ENCODE peak calls at places on chromosomes 13 and 19, in eight cellular contexts. L is A549, D is uterus, X is ovary, U is tibial nerve, P is breast epithelium, I is IMR-90, S is heart left ventricle. V is an unnamed sample.

GRCh38 chr13:107020393-107020792 is 452.5 kb upstream of the ARGLU1 start:
- DNase-seq in P (no peak), L (no peak), D (no peak), U (no peak), X (no peak), S (no peak), I (no peak), V (no peak)

GRCh38 chr19:51364200-51365106 is 1.7 kb downstream of the ETFB start:
- DNase-seq in X (no peak), S (no peak), D (no peak), U (no peak), P (no peak), I (no peak), L (peak), V (no peak)

GRCh38 chr19:58356236-58356970 is 3.1 kb upstream of the A1BG start:
- DNase-seq in U (no peak), I (peak), S (no peak), L (no peak), P (no peak), D (no peak), X (peak), V (no peak)

GRCh38 chr13:18212873-18213272 is 968.8 kb downstream of the TUBA3C start:
- DNase-seq in L (no peak), P (no peak), I (peak), U (peak), X (no peak), S (no peak), D (no peak), V (no peak)

GRCh38 chr19:58181902-58182576 is 822 bp upstream of the ZNF274 start:
- DNase-seq in P (peak), U (peak), X (peak), I (no peak), L (peak), D (no peak), S (no peak), V (peak)

GRCh38 chr13:64684108-64684507 is 2546.0 kb downstream of the PCDH9 start:
- DNase-seq in I (no peak), U (no peak), S (no peak), P (no peak), D (no peak), X (no peak), L (no peak), V (no peak)

GRCh38 chr19:46746281-46746965 is at the start of gene STRN4:
- DNase-seq in S (no peak), X (peak), P (no peak), D (no peak), L (peak), U (no peak), I (no peak), V (peak)

GRCh38 chr13:32476892-32477291 is 49.0 kb upstream of the N4BP2L1 start:
- DNase-seq in S (no peak), D (no peak), I (no peak), P (no peak), U (no peak), L (no peak), X (no peak), V (no peak)

GRCh38 chr19:35168261-35168660 is 13.7 kb downstream of the FXYD5 start:
- DNase-seq in X (no peak), S (no peak), L (no peak), D (no peak), U (no peak), P (no peak), I (no peak), V (no peak)

DNA sequence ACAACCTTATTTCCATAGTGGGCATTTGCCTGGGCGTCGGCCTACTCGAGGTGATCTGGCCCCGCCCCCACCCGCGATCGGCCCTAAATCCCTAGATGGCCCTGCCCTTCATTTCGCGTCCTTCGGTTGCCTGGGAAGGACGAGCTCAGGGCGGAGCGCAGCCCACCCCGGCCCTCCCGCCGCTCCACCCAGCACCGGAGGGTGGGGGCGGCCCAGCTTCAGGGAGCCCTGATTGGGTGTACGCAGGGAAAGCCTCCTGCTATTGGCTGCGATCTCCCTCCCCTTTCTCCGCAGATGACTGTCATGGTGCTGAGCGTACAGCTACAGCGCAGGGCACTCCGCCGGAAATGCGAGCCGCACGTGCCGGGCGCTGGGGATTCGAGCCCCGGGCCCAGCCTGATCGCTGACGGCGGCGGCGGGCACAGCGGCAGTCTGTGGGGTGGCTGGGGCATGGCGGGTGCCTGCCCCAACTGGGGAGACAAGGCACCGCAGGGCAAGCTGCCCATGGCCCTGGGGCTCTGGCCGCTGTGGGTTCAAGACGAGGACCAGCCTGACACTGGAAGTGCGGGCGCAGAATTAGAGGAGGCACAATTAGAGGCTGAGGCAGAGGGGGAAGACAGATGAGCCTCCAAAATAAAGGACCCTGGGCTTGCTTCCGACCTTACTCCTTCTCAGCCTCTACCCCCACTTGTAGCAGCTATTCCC is 4.3 kb downstream of the CD37 start:
- DNase-seq in D (peak), S (peak), I (peak), X (peak), L (no peak), U (peak), P (peak), V (no peak)
- TF ChIP-seq POLR2A in D (peak), S (peak), I (no peak), X (peak), L (no peak), U (peak), P (peak), V (no peak)

GRCh38 chr19:43638214-43638990 is 1.2 kb downstream of the CADM4 start:
- DNase-seq in P (no peak), I (no peak), D (no peak), U (no peak), S (no peak), X (no peak), L (no peak), V (no peak)

GRCh38 chr19:43639507-43640423 is at the start of gene CADM4:
- DNase-seq in S (no peak), U (no peak), D (peak), L (no peak), X (peak), I (no peak), P (peak), V (no peak)

GRCh38 chr19:43638991-43639494 is 607 bp downstream of the CADM4 start:
- DNase-seq in P (no peak), S (no peak), L (no peak), D (no peak), X (no peak), U (no peak), I (no peak), V (no peak)

GRCh38 chr19:43641333-43641732 is 1.7 kb upstream of the CADM4 start:
- DNase-seq in X (no peak), S (no peak), I (no peak), D (no peak), L (no peak), P (no peak), U (no peak), V (no peak)

DNA sequence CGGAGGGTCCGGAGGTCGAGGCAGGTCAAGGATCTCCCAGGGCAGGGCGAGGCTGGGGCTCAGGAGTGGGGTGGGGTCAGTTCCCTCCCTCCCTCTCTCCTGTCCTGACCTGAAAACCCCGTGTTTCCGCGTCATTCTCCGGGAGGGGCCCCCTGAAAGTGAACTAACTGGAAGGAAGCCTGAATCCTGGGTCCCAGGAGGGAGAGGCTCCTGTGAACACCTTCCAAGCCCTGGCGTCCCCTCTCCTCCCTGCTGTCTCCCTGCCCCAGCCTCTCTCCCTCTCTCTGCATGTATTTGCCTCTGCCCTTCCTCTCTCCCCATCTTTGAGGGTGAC is 741 bp upstream of the CADM4 start:
- DNase-seq in P (no peak), D (no peak), I (no peak), U (no peak), X (no peak), L (no peak), S (no peak), V (no peak)
- TF ChIP-seq POLR2A in P (no peak), D (no peak), I (no peak), U (no peak), X (no peak), L (no peak), S (no peak), V (no peak)

DNA sequence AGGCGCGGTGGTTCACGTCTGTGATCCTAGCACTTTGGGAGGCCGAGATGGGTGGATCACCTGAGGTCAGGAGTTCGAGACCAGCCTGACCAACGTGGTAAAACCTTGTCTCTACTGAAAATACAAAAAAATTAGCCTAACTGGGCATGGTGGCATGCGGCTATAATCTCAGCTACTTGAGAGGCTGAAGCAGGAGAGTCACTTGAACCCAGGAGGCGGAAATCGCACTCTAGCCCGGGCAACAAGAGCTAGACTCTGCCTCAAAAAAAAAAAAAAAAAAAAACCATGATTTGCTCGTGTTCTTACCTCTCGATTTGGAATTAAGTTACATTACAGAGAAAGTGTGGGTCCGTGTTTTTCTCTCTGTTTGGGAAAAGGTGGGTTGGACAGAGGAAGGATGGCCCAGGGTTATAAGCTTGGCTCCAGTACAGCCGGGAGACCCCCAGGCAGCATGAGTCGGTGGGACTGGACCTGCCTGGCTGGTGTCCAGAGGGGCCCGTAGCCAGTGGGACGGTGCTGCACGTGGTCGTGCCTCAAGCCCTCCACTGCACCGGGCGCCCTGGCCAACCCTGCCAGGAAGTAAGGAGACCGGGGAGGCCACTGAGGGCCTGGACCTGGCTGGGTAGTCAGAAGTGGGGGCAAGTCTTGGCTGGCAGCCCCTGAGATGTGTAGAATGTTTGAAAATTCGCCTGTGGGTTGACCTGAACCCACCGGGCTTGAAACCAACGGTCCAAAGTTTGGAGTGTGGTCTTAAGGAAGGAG is 3.7 kb downstream of the RPS15 start:
- DNase-seq in D (peak), I (no peak), U (no peak), S (no peak), P (no peak), L (no peak), X (no peak), V (no peak)
- TF ChIP-seq POLR2A in D (no peak), I (no peak), U (no peak), S (no peak), P (no peak), L (no peak), X (no peak), V (no peak)

DNA sequence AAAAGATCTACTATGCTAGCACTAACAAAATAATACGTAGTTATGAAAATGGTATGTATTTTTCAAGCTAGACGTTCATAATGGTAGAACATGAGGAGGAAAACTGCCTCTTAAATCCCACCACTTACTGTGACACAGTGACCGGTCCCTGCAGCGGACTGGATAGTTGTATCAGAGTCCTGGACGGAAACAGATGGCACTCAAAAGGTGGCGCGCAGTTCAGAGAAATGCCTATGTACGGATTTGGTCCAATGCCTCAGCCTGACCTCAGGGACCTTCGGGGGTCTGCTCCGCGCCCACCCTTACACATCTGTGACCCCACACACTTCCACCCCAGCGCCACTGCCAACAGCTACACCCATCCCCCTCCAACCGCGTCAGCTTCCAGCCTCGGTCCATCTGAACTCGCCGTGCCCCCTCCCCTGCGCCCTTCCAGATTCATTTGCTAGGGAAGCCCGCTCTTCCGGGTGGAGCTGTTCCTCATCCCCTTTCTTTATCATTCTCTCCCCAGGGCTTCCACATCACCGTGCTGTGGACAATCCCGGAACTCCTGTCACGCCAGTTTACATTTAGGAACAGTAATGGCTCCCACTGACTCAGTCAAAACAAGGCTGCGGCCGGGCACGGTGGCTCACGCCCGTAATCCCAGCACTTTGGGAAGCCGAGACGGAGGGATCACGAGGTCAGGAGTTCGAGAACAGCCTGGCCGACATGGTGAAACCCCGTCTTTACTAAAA is 794 bp upstream of the LENG8 start:
- DNase-seq in L (peak), P (no peak), I (peak), X (peak), U (peak), D (peak), S (peak), V (no peak)
- TF ChIP-seq POLR2A in L (no peak), P (no peak), I (no peak), X (no peak), U (no peak), D (no peak), S (no peak), V (peak)

GRCh38 chr19:52527134-52527953 is at the start of gene ZNF808:
- DNase-seq in S (peak), L (peak), U (peak), D (peak), P (peak), I (peak), X (peak), V (peak)
- TF ChIP-seq POLR2A in S (peak), L (no peak), U (no peak), D (peak), P (no peak), I (peak), X (peak), V (peak)

DNA sequence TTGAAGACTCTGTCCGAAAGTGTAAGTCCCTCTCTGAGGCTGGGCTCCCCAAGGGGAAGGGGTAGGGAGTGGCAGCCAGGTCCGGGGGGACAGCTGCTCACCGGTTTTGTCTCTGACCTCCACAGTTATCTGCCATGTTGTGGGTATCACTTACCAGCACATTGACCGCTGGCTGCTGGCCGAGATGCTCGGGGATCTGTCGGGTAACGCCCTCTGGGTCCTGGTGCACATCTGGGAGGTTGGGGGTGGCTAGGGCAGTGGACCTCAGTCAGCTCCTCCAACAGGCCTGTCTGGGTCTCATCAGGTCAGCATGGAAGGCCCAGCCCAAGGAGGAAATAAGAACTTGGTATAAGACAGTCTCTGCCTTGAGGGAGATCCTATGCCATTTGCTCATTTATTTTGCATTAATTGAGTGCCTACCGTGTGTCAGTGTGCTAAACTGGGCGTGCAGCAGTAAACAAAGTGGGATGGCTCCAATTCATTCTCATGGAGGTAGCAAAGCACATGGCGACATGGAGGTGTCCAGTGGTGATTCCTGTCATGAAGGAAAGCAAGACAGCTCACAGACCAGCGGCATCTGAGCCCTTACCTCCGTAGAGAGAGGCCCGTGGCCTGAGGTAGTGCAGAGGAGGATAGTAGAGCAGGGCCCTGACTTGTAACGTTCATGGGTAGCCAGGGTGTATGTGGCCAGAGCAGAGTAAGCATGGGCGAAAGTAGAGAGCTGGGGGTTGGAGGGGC is 13.7 kb downstream of the EIF3K start:
- DNase-seq in D (no peak), X (no peak), I (no peak), U (no peak), P (no peak), S (no peak), L (no peak), V (no peak)
- TF ChIP-seq POLR2A in D (no peak), X (no peak), I (no peak), U (no peak), P (no peak), S (no peak), L (no peak), V (no peak)